ENCODE peak calls at places on chromosomes 12 and 14, in five cellular contexts. One of them, this sample, is unnamed.

GRCh38 chr12:107362960-107363359 is 269.6 kb upstream of the CRY1 start:
- DNase-seq in AG10803: no peak
- DNase-seq in GM20000: no peak
- DNase-seq in PC-3: no peak
- DNase-seq in pancreas: no peak
- DNase-seq in this sample: no peak

GRCh38 chr12:71710276-71711125 is 24.6 kb downstream of the TMEM19 start:
- DNase-seq in AG10803: peak; percentile 74
- DNase-seq in GM20000: no peak
- DNase-seq in PC-3: peak; percentile 96
- DNase-seq in pancreas: no peak
- DNase-seq in this sample: no peak

GRCh38 chr12:27771470-27772327 is 8.3 kb upstream of the KLHL42 start:
- DNase-seq in AG10803: no peak
- DNase-seq in GM20000: no peak
- DNase-seq in PC-3: peak; percentile 78
- DNase-seq in pancreas: no peak
- DNase-seq in this sample: no peak

GRCh38 chr14:73814158-73814557 is 37.5 kb upstream of the PTGR2 start:
- DNase-seq in AG10803: no peak
- DNase-seq in GM20000: no peak
- DNase-seq in PC-3: no peak
- DNase-seq in pancreas: no peak
- DNase-seq in this sample: no peak

GRCh38 chr14:63421226-63421625 is 102.5 kb upstream of the GPHB5 start:
- DNase-seq in AG10803: peak; percentile 12
- DNase-seq in GM20000: no peak
- DNase-seq in PC-3: no peak
- DNase-seq in pancreas: no peak
- DNase-seq in this sample: no peak

GRCh38 chr14:36952702-36953101 is 219.7 kb downstream of the SLC25A21 start:
- DNase-seq in AG10803: peak; percentile 77
- DNase-seq in GM20000: no peak
- DNase-seq in PC-3: peak; percentile 96
- DNase-seq in pancreas: no peak
- DNase-seq in this sample: no peak

GRCh38 chr12:23113781-23114180 is 488.8 kb downstream of the ETNK1 start:
- DNase-seq in AG10803: no peak
- DNase-seq in GM20000: no peak
- DNase-seq in PC-3: peak; percentile 2
- DNase-seq in pancreas: no peak
- DNase-seq in this sample: no peak

GRCh38 chr12:95385646-95386045 is 88.3 kb upstream of the METAP2 start:
- DNase-seq in AG10803: peak; percentile 69
- DNase-seq in GM20000: no peak
- DNase-seq in PC-3: no peak
- DNase-seq in pancreas: no peak
- DNase-seq in this sample: no peak

GRCh38 chr12:121513464-121514183 is 67.2 kb downstream of the KDM2B start:
- DNase-seq in AG10803: no peak
- DNase-seq in GM20000: peak; percentile 84
- DNase-seq in PC-3: peak; percentile 44
- DNase-seq in pancreas: no peak
- DNase-seq in this sample: peak; percentile 65

GRCh38 chr14:96221841-96222240 is 17.2 kb downstream of the BDKRB2 start:
- DNase-seq in AG10803: no peak
- DNase-seq in GM20000: no peak
- DNase-seq in PC-3: no peak
- DNase-seq in pancreas: no peak
- DNase-seq in this sample: peak; percentile 87

GRCh38 chr14:96229315-96229714 is 24.7 kb downstream of the BDKRB2 start:
- DNase-seq in AG10803: no peak
- DNase-seq in GM20000: no peak
- DNase-seq in PC-3: no peak
- DNase-seq in pancreas: no peak
- DNase-seq in this sample: no peak

GRCh38 chr14:96224480-96225096 is 19.9 kb downstream of the BDKRB2 start:
- DNase-seq in AG10803: no peak
- DNase-seq in GM20000: no peak
- DNase-seq in PC-3: no peak
- DNase-seq in pancreas: no peak
- DNase-seq in this sample: no peak

GRCh38 chr14:96227428-96227827 is 22.8 kb downstream of the BDKRB2 start:
- DNase-seq in AG10803: no peak
- DNase-seq in GM20000: no peak
- DNase-seq in PC-3: no peak
- DNase-seq in pancreas: no peak
- DNase-seq in this sample: no peak

GRCh38 chr14:96225745-96226151 is 21.1 kb downstream of the BDKRB2 start:
- DNase-seq in AG10803: peak; percentile 74
- DNase-seq in GM20000: no peak
- DNase-seq in PC-3: peak; percentile 62
- DNase-seq in pancreas: no peak
- DNase-seq in this sample: no peak
- TF ChIP-seq CTCF in AG10803: peak; percentile 47
- TF ChIP-seq CTCF in GM20000: no peak
- TF ChIP-seq CTCF in PC-3: peak; percentile 22
- TF ChIP-seq CTCF in pancreas: no peak
- TF ChIP-seq CTCF in this sample: no peak

GRCh38 chr12:11348439-11348838 is 38.2 kb upstream of the PRB4 start:
- DNase-seq in AG10803: no peak
- DNase-seq in GM20000: no peak
- DNase-seq in PC-3: no peak
- DNase-seq in pancreas: no peak
- DNase-seq in this sample: no peak

GRCh38 chr12:11344504-11344903 is 34.3 kb upstream of the PRB4 start:
- DNase-seq in AG10803: no peak
- DNase-seq in GM20000: no peak
- DNase-seq in PC-3: no peak
- DNase-seq in pancreas: no peak
- DNase-seq in this sample: no peak

GRCh38 chr12:11347810-11348209 is 37.6 kb upstream of the PRB4 start:
- DNase-seq in AG10803: no peak
- DNase-seq in GM20000: no peak
- DNase-seq in PC-3: peak; percentile 31
- DNase-seq in pancreas: no peak
- DNase-seq in this sample: no peak
- TF ChIP-seq CTCF in AG10803: no peak
- TF ChIP-seq CTCF in GM20000: no peak
- TF ChIP-seq CTCF in PC-3: peak; percentile 48
- TF ChIP-seq CTCF in pancreas: no peak
- TF ChIP-seq CTCF in this sample: no peak

DNA sequence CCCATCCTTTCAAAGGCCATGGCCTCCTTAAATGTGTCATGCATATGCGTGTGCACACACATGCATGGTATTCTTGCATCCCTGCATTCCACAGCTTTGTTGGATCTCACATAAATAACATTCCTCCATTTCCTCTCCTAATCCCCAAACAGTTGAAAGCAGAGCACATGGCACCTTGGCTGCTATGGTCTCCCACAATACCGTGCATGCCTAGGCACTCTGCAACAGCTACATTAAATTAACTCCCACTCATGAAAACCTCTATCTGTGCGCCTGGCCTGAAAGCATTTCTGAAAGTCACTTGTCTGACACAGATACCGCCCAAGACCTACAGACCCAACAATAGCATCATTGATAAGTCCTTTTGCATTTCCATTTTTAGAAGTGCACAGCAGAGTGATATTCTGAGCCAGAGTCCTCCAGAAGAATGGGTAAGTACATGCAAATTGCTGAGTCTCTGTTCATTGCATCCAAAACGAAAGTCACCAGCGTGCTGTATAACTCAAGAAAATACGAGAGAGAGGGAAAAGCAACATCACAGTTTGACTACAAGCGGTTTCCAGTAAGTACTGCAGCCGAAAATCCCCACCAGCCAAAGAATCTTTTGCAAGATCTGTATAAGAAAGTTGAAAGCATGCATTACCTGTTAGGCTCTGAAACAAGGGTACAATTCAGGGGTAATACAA is 436 bp downstream of the ASB2 start:
- DNase-seq in AG10803: no peak
- DNase-seq in GM20000: peak; percentile 70
- DNase-seq in PC-3: no peak
- DNase-seq in pancreas: no peak
- DNase-seq in this sample: no peak
- TF ChIP-seq CTCF in AG10803: no peak
- TF ChIP-seq CTCF in GM20000: no peak
- TF ChIP-seq CTCF in PC-3: no peak
- TF ChIP-seq CTCF in pancreas: no peak
- TF ChIP-seq CTCF in this sample: no peak

GRCh38 chr14:101575581-101575980 is 14.3 kb downstream of the DIO3 start:
- DNase-seq in AG10803: no peak
- DNase-seq in GM20000: no peak
- DNase-seq in PC-3: no peak
- DNase-seq in pancreas: no peak
- DNase-seq in this sample: no peak
- TF ChIP-seq CTCF in AG10803: no peak
- TF ChIP-seq CTCF in GM20000: no peak
- TF ChIP-seq CTCF in PC-3: no peak
- TF ChIP-seq CTCF in pancreas: no peak
- TF ChIP-seq CTCF in this sample: no peak

GRCh38 chr12:39697108-39697507 is 77.5 kb upstream of the ABCD2 start:
- DNase-seq in AG10803: no peak
- DNase-seq in GM20000: no peak
- DNase-seq in PC-3: peak; percentile 19
- DNase-seq in pancreas: no peak
- DNase-seq in this sample: no peak

GRCh38 chr12:39692258-39692853 is 72.8 kb upstream of the ABCD2 start:
- DNase-seq in AG10803: peak; percentile 6
- DNase-seq in GM20000: no peak
- DNase-seq in PC-3: peak; percentile 34
- DNase-seq in pancreas: no peak
- DNase-seq in this sample: no peak
- TF ChIP-seq CTCF in AG10803: peak; percentile 45
- TF ChIP-seq CTCF in GM20000: no peak
- TF ChIP-seq CTCF in PC-3: peak; percentile 62
- TF ChIP-seq CTCF in pancreas: no peak
- TF ChIP-seq CTCF in this sample: peak; percentile 30

DNA sequence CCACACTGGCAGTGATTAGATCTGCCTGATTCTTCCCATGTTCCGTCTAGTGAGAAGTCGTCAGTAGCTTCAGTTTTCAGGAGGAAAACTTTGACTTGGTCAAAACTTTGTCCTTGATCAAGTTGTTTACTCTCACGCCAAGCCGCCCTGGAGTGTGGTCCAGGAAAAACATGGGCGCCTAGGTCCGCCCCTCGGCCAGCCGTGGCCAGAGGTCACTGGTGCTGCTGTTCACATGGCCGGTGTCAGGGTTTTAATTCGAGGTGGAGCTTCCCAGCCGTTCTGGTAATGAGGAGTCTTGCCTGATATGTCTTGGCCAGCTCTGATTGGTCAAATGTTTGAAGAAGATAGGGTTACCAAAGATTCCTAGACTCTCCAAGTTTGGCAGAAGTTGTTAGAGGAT is 71.5 kb downstream of the PPP2R5C start:
- DNase-seq in AG10803: no peak
- DNase-seq in GM20000: no peak
- DNase-seq in PC-3: no peak
- DNase-seq in pancreas: peak; percentile 51
- DNase-seq in this sample: no peak
- TF ChIP-seq CTCF in AG10803: no peak
- TF ChIP-seq CTCF in GM20000: no peak
- TF ChIP-seq CTCF in PC-3: no peak
- TF ChIP-seq CTCF in pancreas: no peak
- TF ChIP-seq CTCF in this sample: no peak

DNA sequence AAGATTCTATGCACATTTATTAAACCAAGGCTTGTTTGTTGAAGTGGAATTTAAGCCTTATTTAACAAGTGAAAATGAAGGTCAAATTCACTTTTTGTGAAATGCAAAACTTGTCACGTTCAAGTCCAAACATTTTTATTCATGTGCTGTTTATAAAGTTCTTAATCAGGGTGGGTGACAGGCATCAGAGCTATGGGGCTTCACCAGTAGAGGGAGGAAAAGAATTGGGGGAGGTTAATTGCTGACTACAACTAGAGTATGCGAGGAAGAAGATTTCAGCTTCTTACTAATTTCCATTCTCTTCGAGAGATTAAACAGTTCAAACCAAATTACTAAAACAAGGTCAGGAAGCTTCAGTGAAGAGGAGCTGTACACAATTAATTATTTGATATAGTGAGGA is 9.7 kb downstream of the MOK start:
- DNase-seq in AG10803: peak; percentile 45
- DNase-seq in GM20000: no peak
- DNase-seq in PC-3: peak; percentile 53
- DNase-seq in pancreas: no peak
- DNase-seq in this sample: no peak
- TF ChIP-seq CTCF in AG10803: peak; percentile 53
- TF ChIP-seq CTCF in GM20000: no peak
- TF ChIP-seq CTCF in PC-3: peak; percentile 63
- TF ChIP-seq CTCF in pancreas: no peak
- TF ChIP-seq CTCF in this sample: no peak

DNA sequence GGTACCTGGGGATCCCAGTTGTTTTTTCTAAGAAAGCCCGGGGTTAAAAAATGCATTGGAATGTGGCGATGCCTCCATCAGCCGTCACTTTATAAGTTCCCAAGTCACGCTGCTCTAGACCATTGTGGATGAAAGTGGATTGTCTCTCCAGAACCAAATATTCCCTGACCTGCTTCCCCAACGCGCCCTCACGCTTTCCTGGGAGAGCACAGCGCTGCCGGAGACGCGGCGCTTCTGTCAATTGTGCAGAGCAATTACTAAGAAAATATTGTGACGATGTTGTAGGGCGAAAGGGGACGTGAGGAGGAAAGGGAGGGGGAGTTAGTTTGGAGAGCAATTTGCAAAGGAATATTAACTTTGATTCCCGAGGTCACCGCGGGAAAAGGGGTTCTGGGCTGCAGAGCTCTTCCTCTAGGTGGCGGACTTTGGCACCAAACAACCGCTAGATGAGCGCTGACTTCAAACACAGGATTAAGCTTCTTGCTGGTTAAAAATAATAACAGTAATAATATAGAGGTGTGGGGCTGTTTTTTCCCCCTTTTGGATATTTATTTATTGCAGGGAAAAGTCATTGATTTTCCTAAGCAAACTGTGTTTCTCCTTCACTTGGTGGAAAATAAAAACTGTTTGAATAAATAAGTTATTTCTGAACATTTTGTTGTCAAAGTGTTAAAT is 9.6 kb upstream of the FOXG1 start:
- DNase-seq in AG10803: peak; percentile 49
- DNase-seq in GM20000: no peak
- DNase-seq in PC-3: peak; percentile 63
- DNase-seq in pancreas: no peak
- DNase-seq in this sample: no peak
- TF ChIP-seq CTCF in AG10803: peak; percentile 82
- TF ChIP-seq CTCF in GM20000: peak; percentile 38
- TF ChIP-seq CTCF in PC-3: peak; percentile 88
- TF ChIP-seq CTCF in pancreas: peak; percentile 40
- TF ChIP-seq CTCF in this sample: peak; percentile 12